ENCODE peak calls at places on chromosomes 16 and 17, in seven cellular contexts. One of them, this sample, is unnamed.

GRCh38 chr17:82449136-82449882 is 1.2 kb downstream of the CYBC1 start:
- DNase-seq in uterus: no peak
- DNase-seq in heart right ventricle: peak; percentile 28
- DNase-seq in body of pancreas: no peak
- DNase-seq in sigmoid colon: no peak
- DNase-seq in tibial nerve: no peak
- DNase-seq in GM23248: no peak
- DNase-seq in this sample: no peak

GRCh38 chr17:8223356-8224063 is 13.1 kb upstream of the AURKB start:
- DNase-seq in uterus: peak; percentile 66
- DNase-seq in heart right ventricle: peak; percentile 64
- DNase-seq in body of pancreas: peak; percentile 77
- DNase-seq in sigmoid colon: peak; percentile 85
- DNase-seq in tibial nerve: peak; percentile 40
- DNase-seq in GM23248: peak; percentile 71
- DNase-seq in this sample: peak; percentile 79

GRCh38 chr17:17114592-17115225 is 72.5 kb downstream of the MPRIP start:
- DNase-seq in uterus: no peak
- DNase-seq in heart right ventricle: no peak
- DNase-seq in body of pancreas: no peak
- DNase-seq in sigmoid colon: no peak
- DNase-seq in tibial nerve: no peak
- DNase-seq in GM23248: peak; percentile 56
- DNase-seq in this sample: peak; percentile 48

GRCh38 chr16:54062361-54063346 is 223.9 kb downstream of the IRX3 start:
- DNase-seq in uterus: no peak
- DNase-seq in heart right ventricle: no peak
- DNase-seq in body of pancreas: no peak
- DNase-seq in sigmoid colon: no peak
- DNase-seq in tibial nerve: no peak
- DNase-seq in GM23248: no peak
- DNase-seq in this sample: no peak

GRCh38 chr17:19533718-19534561 is at the start of gene SLC47A1:
- DNase-seq in uterus: peak; percentile 29
- DNase-seq in heart right ventricle: peak; percentile 42
- DNase-seq in body of pancreas: peak; percentile 28
- DNase-seq in sigmoid colon: no peak
- DNase-seq in tibial nerve: no peak
- DNase-seq in GM23248: peak; percentile 61
- DNase-seq in this sample: peak; percentile 62

GRCh38 chr17:1004769-1005295 is 7.9 kb downstream of the TIMM22 start:
- DNase-seq in uterus: no peak
- DNase-seq in heart right ventricle: no peak
- DNase-seq in body of pancreas: peak; percentile 54
- DNase-seq in sigmoid colon: no peak
- DNase-seq in tibial nerve: no peak
- DNase-seq in GM23248: no peak
- DNase-seq in this sample: no peak

GRCh38 chr17:72388765-72389473 is 268.1 kb downstream of the SOX9 start:
- DNase-seq in uterus: no peak
- DNase-seq in heart right ventricle: no peak
- DNase-seq in body of pancreas: no peak
- DNase-seq in sigmoid colon: no peak
- DNase-seq in tibial nerve: no peak
- DNase-seq in GM23248: no peak
- DNase-seq in this sample: no peak

GRCh38 chr17:78840780-78841611 is at the start of gene USP36:
- DNase-seq in uterus: peak; percentile 100
- DNase-seq in heart right ventricle: peak; percentile 100
- DNase-seq in body of pancreas: peak; percentile 100
- DNase-seq in sigmoid colon: peak; percentile 100
- DNase-seq in tibial nerve: peak; percentile 99
- DNase-seq in GM23248: peak; percentile 100
- DNase-seq in this sample: peak; percentile 99

GRCh38 chr17:4558311-4558972 is 1.9 kb downstream of the GGT6 start:
- DNase-seq in uterus: no peak
- DNase-seq in heart right ventricle: no peak
- DNase-seq in body of pancreas: no peak
- DNase-seq in sigmoid colon: no peak
- DNase-seq in tibial nerve: no peak
- DNase-seq in GM23248: no peak
- DNase-seq in this sample: no peak

GRCh38 chr16:53789159-53789558 is 85.2 kb downstream of the FTO start:
- DNase-seq in uterus: no peak
- DNase-seq in heart right ventricle: no peak
- DNase-seq in body of pancreas: no peak
- DNase-seq in sigmoid colon: no peak
- DNase-seq in tibial nerve: no peak
- DNase-seq in GM23248: peak; percentile 93
- DNase-seq in this sample: no peak

GRCh38 chr16:31138621-31139578 is 3.4 kb upstream of the PRSS8 start:
- DNase-seq in uterus: no peak
- DNase-seq in heart right ventricle: peak; percentile 43
- DNase-seq in body of pancreas: peak; percentile 94
- DNase-seq in sigmoid colon: no peak
- DNase-seq in tibial nerve: no peak
- DNase-seq in GM23248: peak; percentile 60
- DNase-seq in this sample: peak; percentile 87

GRCh38 chr17:13601317-13601775 is 383 bp downstream of the HS3ST3A1 start:
- DNase-seq in uterus: peak; percentile 15
- DNase-seq in heart right ventricle: peak; percentile 16
- DNase-seq in body of pancreas: peak; percentile 4
- DNase-seq in sigmoid colon: peak; percentile 65
- DNase-seq in tibial nerve: no peak
- DNase-seq in GM23248: peak; percentile 68
- DNase-seq in this sample: no peak

GRCh38 chr16:88347656-88348376 is 34.9 kb upstream of the ZNF469 start:
- DNase-seq in uterus: no peak
- DNase-seq in heart right ventricle: no peak
- DNase-seq in body of pancreas: no peak
- DNase-seq in sigmoid colon: peak; percentile 44
- DNase-seq in tibial nerve: no peak
- DNase-seq in GM23248: no peak
- DNase-seq in this sample: peak; percentile 34

GRCh38 chr17:29289852-29290251 is 4.1 kb downstream of the NUFIP2 start:
- DNase-seq in uterus: no peak
- DNase-seq in heart right ventricle: no peak
- DNase-seq in body of pancreas: no peak
- DNase-seq in sigmoid colon: no peak
- DNase-seq in tibial nerve: no peak
- DNase-seq in GM23248: peak; percentile 18
- DNase-seq in this sample: peak; percentile 38

GRCh38 chr16:70665113-70665694 is 18.8 kb downstream of the IL34 start:
- DNase-seq in uterus: peak; percentile 20
- DNase-seq in heart right ventricle: no peak
- DNase-seq in body of pancreas: no peak
- DNase-seq in sigmoid colon: peak; percentile 65
- DNase-seq in tibial nerve: no peak
- DNase-seq in GM23248: no peak
- DNase-seq in this sample: peak; percentile 68

GRCh38 chr17:17421346-17422216 is 55.2 kb upstream of the MED9 start:
- DNase-seq in uterus: no peak
- DNase-seq in heart right ventricle: no peak
- DNase-seq in body of pancreas: no peak
- DNase-seq in sigmoid colon: peak; percentile 38
- DNase-seq in tibial nerve: no peak
- DNase-seq in GM23248: no peak
- DNase-seq in this sample: no peak

DNA sequence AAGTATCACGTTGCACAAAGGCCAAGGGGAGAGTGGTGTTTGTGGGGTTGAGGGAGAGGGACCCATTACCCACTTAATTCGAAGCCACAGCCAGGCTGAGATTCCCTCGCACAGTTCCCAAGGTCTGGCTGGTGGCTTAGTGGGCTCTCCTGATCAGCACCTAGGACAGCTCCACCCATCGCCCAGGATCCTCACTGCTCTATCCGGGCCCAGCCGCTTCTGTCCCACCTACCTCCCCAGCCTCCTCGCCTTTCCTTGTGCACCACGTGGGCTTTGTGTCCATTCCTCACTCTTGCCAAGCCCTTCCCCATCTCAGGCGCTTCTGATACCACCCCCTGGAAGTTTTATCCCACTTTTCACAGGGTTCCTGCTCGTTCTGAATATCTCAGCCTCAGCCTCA is 163.5 kb downstream of the CCT6B start:
- DNase-seq in uterus: no peak
- DNase-seq in heart right ventricle: peak; percentile 21
- DNase-seq in body of pancreas: peak; percentile 12
- DNase-seq in sigmoid colon: no peak
- DNase-seq in tibial nerve: no peak
- DNase-seq in GM23248: peak; percentile 47
- DNase-seq in this sample: no peak
- H3K27me3 ChIP-seq in uterus: no peaks in the 10 kb centered on the region
- H3K27me3 ChIP-seq in heart right ventricle: peaks cover 15% of the 10 kb centered on the region
- H3K27me3 ChIP-seq in body of pancreas: no peaks in the 10 kb centered on the region
- H3K27me3 ChIP-seq in sigmoid colon: no peaks in the 10 kb centered on the region
- H3K27me3 ChIP-seq in tibial nerve: no peaks in the 10 kb centered on the region
- H3K27me3 ChIP-seq in GM23248: no peaks in the 10 kb centered on the region
- H3K27me3 ChIP-seq in this sample: no peaks in the 10 kb centered on the region

GRCh38 chr16:19119564-19119963 is 5.8 kb downstream of the ITPRIPL2 start:
- DNase-seq in uterus: no peak
- DNase-seq in heart right ventricle: no peak
- DNase-seq in body of pancreas: no peak
- DNase-seq in sigmoid colon: no peak
- DNase-seq in tibial nerve: no peak
- DNase-seq in GM23248: peak; percentile 94
- DNase-seq in this sample: no peak
- H3K4me1 ChIP-seq in uterus: peaks cover 13% of the 10 kb centered on the region
- H3K4me1 ChIP-seq in heart right ventricle: peaks cover 64% of the 10 kb centered on the region
- H3K4me1 ChIP-seq in body of pancreas: peaks cover 62% of the 10 kb centered on the region
- H3K4me1 ChIP-seq in sigmoid colon: peaks cover 58% of the 10 kb centered on the region
- H3K4me1 ChIP-seq in tibial nerve: peaks cover 54% of the 10 kb centered on the region
- H3K4me1 ChIP-seq in GM23248: peaks cover 47% of the 10 kb centered on the region
- H3K4me1 ChIP-seq in this sample: no peaks in the 10 kb centered on the region

GRCh38 chr16:48356633-48357376 is 28.4 kb downstream of the SIAH1 start:
- DNase-seq in uterus: no peak
- DNase-seq in heart right ventricle: no peak
- DNase-seq in body of pancreas: no peak
- DNase-seq in sigmoid colon: no peak
- DNase-seq in tibial nerve: no peak
- DNase-seq in GM23248: no peak
- DNase-seq in this sample: no peak

GRCh38 chr16:48361012-48361411 is 24.2 kb downstream of the SIAH1 start:
- DNase-seq in uterus: no peak
- DNase-seq in heart right ventricle: no peak
- DNase-seq in body of pancreas: no peak
- DNase-seq in sigmoid colon: no peak
- DNase-seq in tibial nerve: no peak
- DNase-seq in GM23248: no peak
- DNase-seq in this sample: no peak

GRCh38 chr16:48361540-48361939 is 23.7 kb downstream of the SIAH1 start:
- DNase-seq in uterus: no peak
- DNase-seq in heart right ventricle: no peak
- DNase-seq in body of pancreas: no peak
- DNase-seq in sigmoid colon: no peak
- DNase-seq in tibial nerve: no peak
- DNase-seq in GM23248: no peak
- DNase-seq in this sample: no peak

GRCh38 chr16:48358419-48358818 is 26.8 kb downstream of the SIAH1 start:
- DNase-seq in uterus: no peak
- DNase-seq in heart right ventricle: no peak
- DNase-seq in body of pancreas: no peak
- DNase-seq in sigmoid colon: no peak
- DNase-seq in tibial nerve: no peak
- DNase-seq in GM23248: no peak
- DNase-seq in this sample: no peak

GRCh38 chr16:48359983-48360382 is 25.2 kb downstream of the SIAH1 start:
- DNase-seq in uterus: no peak
- DNase-seq in heart right ventricle: no peak
- DNase-seq in body of pancreas: no peak
- DNase-seq in sigmoid colon: no peak
- DNase-seq in tibial nerve: no peak
- DNase-seq in GM23248: no peak
- DNase-seq in this sample: no peak
- H3K4me3 ChIP-seq in uterus: no peak overlapping the region
- H3K4me3 ChIP-seq in heart right ventricle: no peak overlapping the region
- H3K4me3 ChIP-seq in body of pancreas: no peak overlapping the region
- H3K4me3 ChIP-seq in sigmoid colon: no peak overlapping the region
- H3K4me3 ChIP-seq in tibial nerve: no peak overlapping the region
- H3K4me3 ChIP-seq in GM23248: no peak overlapping the region
- H3K4me3 ChIP-seq in this sample: no peak overlapping the region

GRCh38 chr17:80153004-80153403 is 6.1 kb upstream of the EIF4A3 start:
- DNase-seq in uterus: no peak
- DNase-seq in heart right ventricle: no peak
- DNase-seq in body of pancreas: no peak
- DNase-seq in sigmoid colon: no peak
- DNase-seq in tibial nerve: no peak
- DNase-seq in GM23248: no peak
- DNase-seq in this sample: no peak

GRCh38 chr17:80152057-80152831 is 5.3 kb upstream of the EIF4A3 start:
- DNase-seq in uterus: peak; percentile 35
- DNase-seq in heart right ventricle: no peak
- DNase-seq in body of pancreas: no peak
- DNase-seq in sigmoid colon: peak; percentile 19
- DNase-seq in tibial nerve: no peak
- DNase-seq in GM23248: no peak
- DNase-seq in this sample: no peak

GRCh38 chr17:80151333-80151732 is 4.4 kb upstream of the EIF4A3 start:
- DNase-seq in uterus: no peak
- DNase-seq in heart right ventricle: no peak
- DNase-seq in body of pancreas: no peak
- DNase-seq in sigmoid colon: peak; percentile 17
- DNase-seq in tibial nerve: no peak
- DNase-seq in GM23248: peak; percentile 71
- DNase-seq in this sample: no peak

GRCh38 chr17:80158846-80159245 is 11.0 kb upstream of the CARD14 start:
- DNase-seq in uterus: no peak
- DNase-seq in heart right ventricle: no peak
- DNase-seq in body of pancreas: no peak
- DNase-seq in sigmoid colon: no peak
- DNase-seq in tibial nerve: no peak
- DNase-seq in GM23248: no peak
- DNase-seq in this sample: no peak

GRCh38 chr17:80154166-80154565 is 7.2 kb upstream of the EIF4A3 start:
- DNase-seq in uterus: no peak
- DNase-seq in heart right ventricle: no peak
- DNase-seq in body of pancreas: no peak
- DNase-seq in sigmoid colon: no peak
- DNase-seq in tibial nerve: no peak
- DNase-seq in GM23248: no peak
- DNase-seq in this sample: no peak
- H3K27me3 ChIP-seq in uterus: no peaks in the 10 kb centered on the region
- H3K27me3 ChIP-seq in heart right ventricle: no peaks in the 10 kb centered on the region
- H3K27me3 ChIP-seq in body of pancreas: no peaks in the 10 kb centered on the region
- H3K27me3 ChIP-seq in sigmoid colon: no peaks in the 10 kb centered on the region
- H3K27me3 ChIP-seq in tibial nerve: no peaks in the 10 kb centered on the region
- H3K27me3 ChIP-seq in GM23248: no peaks in the 10 kb centered on the region
- H3K27me3 ChIP-seq in this sample: no peaks in the 10 kb centered on the region

DNA sequence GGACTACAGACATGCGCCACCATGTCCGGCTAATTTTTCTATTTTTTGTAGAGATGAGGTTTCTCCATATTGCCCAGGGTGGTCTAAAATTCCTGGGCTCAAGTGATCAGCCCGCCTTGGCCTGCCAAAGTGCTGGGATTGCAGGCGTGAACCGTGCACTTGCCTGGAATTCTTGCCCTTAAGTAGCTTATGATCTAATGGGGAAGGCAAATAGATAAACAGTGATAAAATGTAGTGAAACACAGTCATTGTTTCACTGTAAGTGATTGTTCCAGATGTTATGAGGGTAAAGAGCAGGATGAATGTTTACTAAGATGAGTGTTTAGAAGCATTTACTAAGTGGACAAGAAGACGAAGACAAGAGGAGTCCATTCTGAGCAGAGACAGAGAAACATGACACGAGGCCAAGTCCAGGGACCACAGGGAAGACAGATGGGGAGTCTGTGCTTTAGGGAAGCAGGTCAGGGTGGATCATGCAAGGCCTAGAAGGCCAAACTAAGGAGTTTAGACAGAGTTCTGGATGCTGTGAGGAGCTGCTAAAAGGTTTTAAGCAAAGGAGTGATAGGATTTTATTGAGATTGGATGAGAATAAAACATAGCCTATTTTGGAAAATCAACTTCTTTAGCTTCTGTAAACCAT is 36.9 kb downstream of the YPEL2 start:
- DNase-seq in uterus: no peak
- DNase-seq in heart right ventricle: no peak
- DNase-seq in body of pancreas: no peak
- DNase-seq in sigmoid colon: no peak
- DNase-seq in tibial nerve: no peak
- DNase-seq in GM23248: no peak
- DNase-seq in this sample: no peak
- H3K4me1 ChIP-seq in uterus: peaks cover 52% of the 10 kb centered on the region
- H3K4me1 ChIP-seq in heart right ventricle: peaks cover 100% of the 10 kb centered on the region
- H3K4me1 ChIP-seq in body of pancreas: peaks cover 98% of the 10 kb centered on the region
- H3K4me1 ChIP-seq in sigmoid colon: peaks cover 98% of the 10 kb centered on the region
- H3K4me1 ChIP-seq in tibial nerve: peaks cover 87% of the 10 kb centered on the region
- H3K4me1 ChIP-seq in GM23248: peaks cover 59% of the 10 kb centered on the region
- H3K4me1 ChIP-seq in this sample: peaks cover 11% of the 10 kb centered on the region

This sample was measured in aorta.